ENCODE peak calls at places on chromosome 7, in ten cellular contexts. Z, R, I, T, O, Y, L, K, X and Q are unnamed samples.

GRCh38 chr7:25851332-25852248 is 300.4 kb upstream of the NFE2L3 start:
- DNase-seq in Z (peak; percentile 80), R (peak; percentile 83), I (peak; percentile 64), T (peak; percentile 95), O (peak; percentile 80), Y (peak; percentile 75), L (peak; percentile 86), K (peak; percentile 88), X (peak; percentile 76), Q (peak; percentile 91)

GRCh38 chr7:23235688-23236280 is 10.8 kb upstream of the GPNMB start:
- DNase-seq in Z (no peak), R (no peak), I (peak; percentile 98), T (no peak), O (no peak), Y (peak; percentile 27), L (no peak), K (peak; percentile 98), X (peak; percentile 35), Q (no peak)

GRCh38 chr7:130960208-130960988 is 226.4 kb upstream of the KLF14 start:
- DNase-seq in Z (peak; percentile 78), R (no peak), I (peak; percentile 94), T (no peak), O (no peak), Y (peak; percentile 97), L (no peak), K (peak; percentile 99), X (peak; percentile 99), Q (peak; percentile 95)

GRCh38 chr7:43669286-43670081 is 59.8 kb downstream of the COA1 start:
- DNase-seq in Z (no peak), R (no peak), I (no peak), T (no peak), O (no peak), Y (no peak), L (no peak), K (peak; percentile 34), X (no peak), Q (no peak)

GRCh38 chr7:142243823-142244222 is 14.0 kb downstream of the PRSS58 start:
- DNase-seq in Z (no peak), R (no peak), I (no peak), T (no peak), O (no peak), Y (no peak), L (no peak), K (no peak), X (no peak), Q (no peak)

GRCh38 chr7:151706568-151707469 is 170.1 kb downstream of the PRKAG2 start:
- DNase-seq in Z (no peak), R (no peak), I (no peak), T (no peak), O (no peak), Y (no peak), L (no peak), K (no peak), X (peak; percentile 31), Q (no peak)

GRCh38 chr7:139294241-139294640 is 46.9 kb upstream of the FMC1 start:
- DNase-seq in Z (no peak), R (no peak), I (no peak), T (no peak), O (no peak), Y (no peak), L (no peak), K (no peak), X (no peak), Q (no peak)

GRCh38 chr7:2633538-2634264 is 1.9 kb downstream of the TTYH3 start:
- DNase-seq in Z (no peak), R (no peak), I (peak; percentile 70), T (no peak), O (no peak), Y (peak; percentile 80), L (peak; percentile 78), K (peak; percentile 93), X (peak; percentile 89), Q (peak; percentile 94)

GRCh38 chr7:7416031-7416968 is 119.4 kb downstream of the COL28A1 start:
- DNase-seq in Z (no peak), R (peak; percentile 32), I (peak; percentile 69), T (peak; percentile 77), O (peak; percentile 81), Y (peak; percentile 61), L (no peak), K (no peak), X (peak; percentile 45), Q (no peak)

GRCh38 chr7:7335215-7335614 is 152.9 kb downstream of the C1GALT1 start:
- DNase-seq in Z (no peak), R (no peak), I (no peak), T (no peak), O (no peak), Y (no peak), L (no peak), K (peak; percentile 27), X (no peak), Q (no peak)

GRCh38 chr7:30285067-30285530 is 702 bp downstream of the ZNRF2 start:
- DNase-seq in Z (peak; percentile 54), R (peak; percentile 53), I (no peak), T (no peak), O (peak; percentile 51), Y (no peak), L (no peak), K (peak; percentile 23), X (peak; percentile 8), Q (peak; percentile 18)

GRCh38 chr7:36736827-36737211 is 12.5 kb upstream of the AOAH start:
- DNase-seq in Z (peak; percentile 46), R (no peak), I (no peak), T (no peak), O (no peak), Y (no peak), L (no peak), K (no peak), X (no peak), Q (no peak)

GRCh38 chr7:90412458-90413184 is 9.4 kb downstream of the CLDN12 start:
- DNase-seq in Z (peak; percentile 28), R (peak; percentile 50), I (peak; percentile 30), T (peak; percentile 67), O (peak; percentile 55), Y (no peak), L (peak; percentile 61), K (peak; percentile 27), X (no peak), Q (no peak)

GRCh38 chr7:90769036-90769435 is 172.9 kb downstream of the CDK14 start:
- DNase-seq in Z (no peak), R (no peak), I (no peak), T (no peak), O (no peak), Y (no peak), L (no peak), K (peak; percentile 21), X (peak; percentile 33), Q (no peak)

GRCh38 chr7:149509774-149510173 is 12.2 kb upstream of the ZNF746 start:
- DNase-seq in Z (no peak), R (no peak), I (no peak), T (no peak), O (no peak), Y (no peak), L (no peak), K (no peak), X (no peak), Q (no peak)

GRCh38 chr7:64099656-64100531 is 54.7 kb downstream of the ZNF727 start:
- DNase-seq in Z (no peak), R (no peak), I (no peak), T (no peak), O (no peak), Y (no peak), L (peak; percentile 59), K (no peak), X (no peak), Q (no peak)

GRCh38 chr7:48280100-48280499 is 108.8 kb downstream of the ABCA13 start:
- DNase-seq in Z (peak; percentile 37), R (no peak), I (peak; percentile 93), T (no peak), O (no peak), Y (peak; percentile 88), L (no peak), K (peak; percentile 82), X (peak; percentile 96), Q (peak; percentile 7)

GRCh38 chr7:135160858-135161653 is 9.5 kb downstream of the CYREN start:
- DNase-seq in Z (no peak), R (no peak), I (no peak), T (no peak), O (no peak), Y (no peak), L (no peak), K (no peak), X (peak; percentile 14), Q (no peak)
- TF ChIP-seq CTCF in Z (no peak), R (no peak), I (no peak), T (no peak), O (no peak), Y (peak; percentile 13), L (no peak), K (peak; percentile 3), X (no peak), Q (no peak)

DNA sequence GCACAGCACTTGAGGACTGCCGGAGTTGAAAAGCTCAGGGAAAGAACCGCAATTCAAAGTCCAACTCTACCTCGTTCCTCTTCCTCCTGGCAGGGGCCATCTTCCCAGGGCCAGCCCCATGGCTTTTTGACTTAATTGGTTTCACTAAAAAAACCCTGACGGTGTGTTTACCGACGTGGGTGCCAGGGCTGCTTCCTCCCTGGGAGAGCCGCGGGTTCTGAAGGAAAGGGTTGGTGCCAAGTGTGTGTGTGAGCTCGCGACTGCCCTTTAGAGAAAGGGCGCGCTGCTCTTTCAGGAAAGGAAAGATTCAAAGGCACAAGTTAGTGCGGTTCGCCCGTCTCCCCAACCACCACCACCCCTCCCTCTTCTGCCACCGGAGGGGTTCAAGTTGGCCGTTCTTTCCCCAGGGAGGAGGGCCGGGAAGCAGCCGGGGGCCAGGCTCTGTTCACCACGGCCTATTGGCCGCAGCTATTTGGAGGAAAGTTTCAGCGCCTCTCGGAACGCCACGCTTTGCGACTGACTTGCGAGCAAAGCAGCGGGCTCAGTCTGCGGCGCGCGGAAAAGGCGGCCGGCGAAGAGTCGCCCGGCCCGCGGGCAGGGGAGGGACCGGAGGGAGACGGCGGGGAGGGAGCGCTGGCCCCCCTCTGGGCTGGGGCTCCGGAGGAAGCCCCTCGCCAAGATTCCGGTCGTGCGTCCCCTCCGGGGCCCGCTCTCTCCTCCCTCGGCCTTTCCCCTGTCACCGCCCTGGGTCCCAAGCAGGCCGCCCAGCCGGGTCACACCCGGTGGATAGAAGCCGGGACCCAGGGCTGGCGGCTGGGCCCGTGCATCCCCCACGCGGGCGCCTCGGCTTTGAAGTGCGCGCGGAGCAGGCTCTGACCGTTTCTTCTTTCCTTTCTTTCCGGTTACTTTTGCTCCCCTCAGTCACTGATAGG is 165.8 kb upstream of the PPP1R3A start:
- DNase-seq in Z (peak; percentile 67), R (peak; percentile 67), I (no peak), T (peak; percentile 78), O (peak; percentile 50), Y (no peak), L (peak; percentile 74), K (peak; percentile 20), X (no peak), Q (peak; percentile 64)
- H3K4me3 ChIP-seq in Z (peak overlapping the region; percentile 88), R (no peak overlapping the region), I (no peak overlapping the region), T (peak overlapping the region; percentile 56), O (peak overlapping the region; percentile 77), Y (peak overlapping the region; percentile 80), L (peak overlapping the region; percentile 59), K (peak overlapping the region; percentile 77), X (peak overlapping the region; percentile 66), Q (peak overlapping the region; percentile 57)

GRCh38 chr7:72334066-72334465 is 78.1 kb downstream of the CALN1 start:
- DNase-seq in Z (no peak), R (no peak), I (no peak), T (no peak), O (no peak), Y (no peak), L (no peak), K (no peak), X (no peak), Q (no peak)
- TF ChIP-seq CTCF in Z (no peak), R (no peak), I (no peak), T (no peak), O (no peak), Y (no peak), L (no peak), K (no peak), X (no peak), Q (no peak)

GRCh38 chr7:113698556-113699220 is 220.1 kb downstream of the PPP1R3A start:
- DNase-seq in Z (peak; percentile 52), R (peak; percentile 18), I (peak; percentile 16), T (no peak), O (no peak), Y (peak; percentile 34), L (no peak), K (peak; percentile 36), X (peak; percentile 39), Q (peak; percentile 3)
- H3K4me3 ChIP-seq in Z (no peak overlapping the region), R (no peak overlapping the region), I (no peak overlapping the region), T (no peak overlapping the region), O (no peak overlapping the region), Y (no peak overlapping the region), L (no peak overlapping the region), K (no peak overlapping the region), X (no peak overlapping the region), Q (no peak overlapping the region)